ENCODE peak calls at places on chromosomes 2 and 18, in seven cellular contexts. One of them, this sample, is unnamed.
A peak's percentile ranks its signal among the peaks of the same experiment; 100 is the strongest.

GRCh38 chr2:208245746-208246145 is 9.1 kb downstream of the IDH1 start:
- DNase-seq in cardiac muscle cell: no peak
- DNase-seq in upper lobe of right lung: no peak
- DNase-seq in CD4-positive, alpha-beta memory T cell: no peak
- DNase-seq in heart right ventricle: no peak
- DNase-seq in tibial nerve: no peak
- DNase-seq in OCI-LY7: no peak
- DNase-seq in this sample: no peak

GRCh38 chr2:176115883-176116813 is at the start of gene HOXD10:
- DNase-seq in cardiac muscle cell: no peak
- DNase-seq in upper lobe of right lung: no peak
- DNase-seq in CD4-positive, alpha-beta memory T cell: no peak
- DNase-seq in heart right ventricle: no peak
- DNase-seq in tibial nerve: no peak
- DNase-seq in OCI-LY7: no peak
- DNase-seq in this sample: no peak

GRCh38 chr2:75632091-75632704 is 14.4 kb upstream of the MRPL19 start:
- DNase-seq in cardiac muscle cell: no peak
- DNase-seq in upper lobe of right lung: no peak
- DNase-seq in CD4-positive, alpha-beta memory T cell: no peak
- DNase-seq in heart right ventricle: no peak
- DNase-seq in tibial nerve: no peak
- DNase-seq in OCI-LY7: no peak
- DNase-seq in this sample: no peak

GRCh38 chr2:11753452-11753885 is 7.0 kb downstream of the LPIN1 start:
- DNase-seq in cardiac muscle cell: no peak
- DNase-seq in upper lobe of right lung: peak; percentile 74
- DNase-seq in CD4-positive, alpha-beta memory T cell: peak; percentile 67
- DNase-seq in heart right ventricle: no peak
- DNase-seq in tibial nerve: no peak
- DNase-seq in OCI-LY7: peak; percentile 93
- DNase-seq in this sample: peak; percentile 93

GRCh38 chr18:74546751-74547530 is 12.6 kb downstream of the CNDP1 start:
- DNase-seq in cardiac muscle cell: no peak
- DNase-seq in upper lobe of right lung: no peak
- DNase-seq in CD4-positive, alpha-beta memory T cell: no peak
- DNase-seq in heart right ventricle: peak; percentile 75
- DNase-seq in tibial nerve: no peak
- DNase-seq in OCI-LY7: no peak
- DNase-seq in this sample: no peak

GRCh38 chr2:231685349-231686191 is 22.8 kb upstream of the PTMA start:
- DNase-seq in cardiac muscle cell: no peak
- DNase-seq in upper lobe of right lung: no peak
- DNase-seq in CD4-positive, alpha-beta memory T cell: no peak
- DNase-seq in heart right ventricle: no peak
- DNase-seq in tibial nerve: no peak
- DNase-seq in OCI-LY7: peak; percentile 77
- DNase-seq in this sample: no peak

GRCh38 chr2:27020337-27020948 is 12.3 kb upstream of the TMEM214 start:
- DNase-seq in cardiac muscle cell: peak; percentile 35
- DNase-seq in upper lobe of right lung: no peak
- DNase-seq in CD4-positive, alpha-beta memory T cell: no peak
- DNase-seq in heart right ventricle: peak; percentile 65
- DNase-seq in tibial nerve: peak; percentile 50
- DNase-seq in OCI-LY7: no peak
- DNase-seq in this sample: no peak

GRCh38 chr2:100105678-100106054 is 36.7 kb downstream of the AFF3 start:
- DNase-seq in cardiac muscle cell: no peak
- DNase-seq in upper lobe of right lung: no peak
- DNase-seq in CD4-positive, alpha-beta memory T cell: no peak
- DNase-seq in heart right ventricle: no peak
- DNase-seq in tibial nerve: no peak
- DNase-seq in OCI-LY7: no peak
- DNase-seq in this sample: no peak

GRCh38 chr18:79546781-79547272 is 132.8 kb upstream of the CTDP1 start:
- DNase-seq in cardiac muscle cell: no peak
- DNase-seq in upper lobe of right lung: peak; percentile 57
- DNase-seq in CD4-positive, alpha-beta memory T cell: no peak
- DNase-seq in heart right ventricle: no peak
- DNase-seq in tibial nerve: no peak
- DNase-seq in OCI-LY7: no peak
- DNase-seq in this sample: no peak

GRCh38 chr18:34977787-34978532 is 63.3 kb upstream of the MAPRE2 start:
- DNase-seq in cardiac muscle cell: peak; percentile 35
- DNase-seq in upper lobe of right lung: peak; percentile 82
- DNase-seq in CD4-positive, alpha-beta memory T cell: peak; percentile 40
- DNase-seq in heart right ventricle: peak; percentile 19
- DNase-seq in tibial nerve: no peak
- DNase-seq in OCI-LY7: peak; percentile 69
- DNase-seq in this sample: peak; percentile 72

GRCh38 chr18:39635966-39636365 is 2070.4 kb upstream of the CELF4 start:
- DNase-seq in cardiac muscle cell: no peak
- DNase-seq in upper lobe of right lung: no peak
- DNase-seq in CD4-positive, alpha-beta memory T cell: no peak
- DNase-seq in heart right ventricle: no peak
- DNase-seq in tibial nerve: no peak
- DNase-seq in OCI-LY7: no peak
- DNase-seq in this sample: no peak

GRCh38 chr2:140061240-140061639 is 1281.0 kb upstream of the NXPH2 start:
- DNase-seq in cardiac muscle cell: no peak
- DNase-seq in upper lobe of right lung: no peak
- DNase-seq in CD4-positive, alpha-beta memory T cell: no peak
- DNase-seq in heart right ventricle: no peak
- DNase-seq in tibial nerve: no peak
- DNase-seq in OCI-LY7: no peak
- DNase-seq in this sample: no peak

GRCh38 chr18:48763714-48764100 is 187.1 kb downstream of the SMAD7 start:
- DNase-seq in cardiac muscle cell: no peak
- DNase-seq in upper lobe of right lung: no peak
- DNase-seq in CD4-positive, alpha-beta memory T cell: no peak
- DNase-seq in heart right ventricle: no peak
- DNase-seq in tibial nerve: no peak
- DNase-seq in OCI-LY7: no peak
- DNase-seq in this sample: no peak

GRCh38 chr2:8049851-8050571 is 631.8 kb upstream of the ID2 start:
- DNase-seq in cardiac muscle cell: no peak
- DNase-seq in upper lobe of right lung: no peak
- DNase-seq in CD4-positive, alpha-beta memory T cell: no peak
- DNase-seq in heart right ventricle: no peak
- DNase-seq in tibial nerve: no peak
- DNase-seq in OCI-LY7: no peak
- DNase-seq in this sample: no peak

GRCh38 chr2:99706734-99707133 is 216.9 kb upstream of the REV1 start:
- DNase-seq in cardiac muscle cell: no peak
- DNase-seq in upper lobe of right lung: no peak
- DNase-seq in CD4-positive, alpha-beta memory T cell: no peak
- DNase-seq in heart right ventricle: no peak
- DNase-seq in tibial nerve: no peak
- DNase-seq in OCI-LY7: peak; percentile 51
- DNase-seq in this sample: no peak

GRCh38 chr2:7672027-7672684 is 754.9 kb downstream of the RNF144A start:
- DNase-seq in cardiac muscle cell: peak; percentile 30
- DNase-seq in upper lobe of right lung: peak; percentile 78
- DNase-seq in CD4-positive, alpha-beta memory T cell: peak; percentile 43
- DNase-seq in heart right ventricle: no peak
- DNase-seq in tibial nerve: no peak
- DNase-seq in OCI-LY7: peak; percentile 52
- DNase-seq in this sample: peak; percentile 22

GRCh38 chr2:158994920-158995676 is 26.7 kb downstream of the TANC1 start:
- DNase-seq in cardiac muscle cell: peak; percentile 95
- DNase-seq in upper lobe of right lung: no peak
- DNase-seq in CD4-positive, alpha-beta memory T cell: no peak
- DNase-seq in heart right ventricle: peak; percentile 34
- DNase-seq in tibial nerve: no peak
- DNase-seq in OCI-LY7: no peak
- DNase-seq in this sample: peak; percentile 51

GRCh38 chr2:133415210-133415876 is 152.9 kb downstream of the NCKAP5 start:
- DNase-seq in cardiac muscle cell: no peak
- DNase-seq in upper lobe of right lung: no peak
- DNase-seq in CD4-positive, alpha-beta memory T cell: no peak
- DNase-seq in heart right ventricle: peak; percentile 20
- DNase-seq in tibial nerve: no peak
- DNase-seq in OCI-LY7: no peak
- DNase-seq in this sample: no peak

GRCh38 chr2:172993924-172994717 is 81.5 kb upstream of the MAP3K20 start:
- DNase-seq in cardiac muscle cell: no peak
- DNase-seq in upper lobe of right lung: no peak
- DNase-seq in CD4-positive, alpha-beta memory T cell: no peak
- DNase-seq in heart right ventricle: no peak
- DNase-seq in tibial nerve: no peak
- DNase-seq in OCI-LY7: no peak
- DNase-seq in this sample: no peak

GRCh38 chr18:12338382-12338781 is 30.3 kb downstream of the TUBB6 start:
- DNase-seq in cardiac muscle cell: no peak
- DNase-seq in upper lobe of right lung: no peak
- DNase-seq in CD4-positive, alpha-beta memory T cell: no peak
- DNase-seq in heart right ventricle: no peak
- DNase-seq in tibial nerve: no peak
- DNase-seq in OCI-LY7: no peak
- DNase-seq in this sample: no peak
- H3K36me3 ChIP-seq in cardiac muscle cell: peaks cover 29% of the 10 kb centered on the region
- H3K36me3 ChIP-seq in upper lobe of right lung: peaks cover 96% of the 10 kb centered on the region
- H3K36me3 ChIP-seq in CD4-positive, alpha-beta memory T cell: peaks cover 37% of the 10 kb centered on the region
- H3K36me3 ChIP-seq in heart right ventricle: peaks cover 14% of the 10 kb centered on the region
- H3K36me3 ChIP-seq in tibial nerve: peaks cover 98% of the 10 kb centered on the region
- H3K36me3 ChIP-seq in OCI-LY7: peaks cover 87% of the 10 kb centered on the region
- H3K36me3 ChIP-seq in this sample: peaks cover 4% of the 10 kb centered on the region

DNA sequence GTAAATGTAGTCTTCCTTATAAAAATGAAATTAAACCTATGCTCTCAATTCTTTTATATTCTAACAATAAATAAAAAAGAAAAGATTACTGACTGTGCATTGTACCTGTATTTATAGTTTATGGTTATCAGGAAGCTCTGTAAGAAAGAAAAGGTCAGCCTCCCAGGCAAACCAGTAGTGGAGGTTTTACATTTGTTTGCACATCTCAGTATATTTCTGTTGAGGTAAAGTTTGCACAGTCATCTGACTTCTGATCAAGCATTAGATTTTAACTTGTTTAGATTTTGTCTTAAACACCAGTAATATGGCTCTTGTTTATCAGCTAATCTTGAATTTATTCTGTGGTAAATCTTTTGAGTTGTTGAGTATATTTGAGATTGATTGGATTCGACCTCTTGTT is 37.1 kb downstream of the CCNT2 start:
- DNase-seq in cardiac muscle cell: no peak
- DNase-seq in upper lobe of right lung: no peak
- DNase-seq in CD4-positive, alpha-beta memory T cell: no peak
- DNase-seq in heart right ventricle: no peak
- DNase-seq in tibial nerve: no peak
- DNase-seq in OCI-LY7: no peak
- DNase-seq in this sample: no peak
- H3K36me3 ChIP-seq in cardiac muscle cell: peaks cover 50% of the 10 kb centered on the region
- H3K36me3 ChIP-seq in upper lobe of right lung: peaks cover 72% of the 10 kb centered on the region
- H3K36me3 ChIP-seq in CD4-positive, alpha-beta memory T cell: peaks cover 32% of the 10 kb centered on the region
- H3K36me3 ChIP-seq in heart right ventricle: peaks cover 36% of the 10 kb centered on the region
- H3K36me3 ChIP-seq in tibial nerve: peaks cover 64% of the 10 kb centered on the region
- H3K36me3 ChIP-seq in OCI-LY7: peaks cover 84% of the 10 kb centered on the region
- H3K36me3 ChIP-seq in this sample: peaks cover 13% of the 10 kb centered on the region

GRCh38 chr18:76343938-76344569 is 151.0 kb downstream of the ZNF516 start:
- DNase-seq in cardiac muscle cell: no peak
- DNase-seq in upper lobe of right lung: no peak
- DNase-seq in CD4-positive, alpha-beta memory T cell: no peak
- DNase-seq in heart right ventricle: no peak
- DNase-seq in tibial nerve: no peak
- DNase-seq in OCI-LY7: no peak
- DNase-seq in this sample: no peak

GRCh38 chr18:76339246-76339620 is 155.8 kb downstream of the ZNF516 start:
- DNase-seq in cardiac muscle cell: no peak
- DNase-seq in upper lobe of right lung: no peak
- DNase-seq in CD4-positive, alpha-beta memory T cell: no peak
- DNase-seq in heart right ventricle: no peak
- DNase-seq in tibial nerve: no peak
- DNase-seq in OCI-LY7: no peak
- DNase-seq in this sample: no peak

GRCh38 chr18:76338088-76338487 is 157.0 kb downstream of the ZNF516 start:
- DNase-seq in cardiac muscle cell: no peak
- DNase-seq in upper lobe of right lung: no peak
- DNase-seq in CD4-positive, alpha-beta memory T cell: no peak
- DNase-seq in heart right ventricle: no peak
- DNase-seq in tibial nerve: no peak
- DNase-seq in OCI-LY7: no peak
- DNase-seq in this sample: no peak

GRCh38 chr18:76338619-76339245 is 156.3 kb downstream of the ZNF516 start:
- DNase-seq in cardiac muscle cell: no peak
- DNase-seq in upper lobe of right lung: no peak
- DNase-seq in CD4-positive, alpha-beta memory T cell: no peak
- DNase-seq in heart right ventricle: no peak
- DNase-seq in tibial nerve: no peak
- DNase-seq in OCI-LY7: no peak
- DNase-seq in this sample: no peak

DNA sequence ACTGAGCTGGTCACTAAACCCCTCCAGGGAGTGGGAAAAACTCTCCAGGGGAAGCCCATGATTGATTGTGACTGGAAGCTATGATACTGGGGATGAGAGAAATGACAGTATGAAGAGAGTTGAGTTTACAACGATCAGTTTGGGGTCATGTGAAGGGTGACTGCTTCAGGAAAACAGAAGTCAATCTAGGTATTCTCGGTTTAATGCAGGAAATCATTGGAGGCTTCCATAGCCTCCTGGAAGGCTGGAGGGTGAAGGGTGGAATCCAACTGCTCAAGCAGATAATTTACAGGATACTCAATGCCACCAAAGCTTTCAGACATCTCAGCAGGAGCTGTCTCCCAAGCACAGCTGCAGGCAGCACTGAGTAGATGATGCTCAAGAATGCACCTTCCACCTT is 154.6 kb downstream of the ZNF516 start:
- DNase-seq in cardiac muscle cell: no peak
- DNase-seq in upper lobe of right lung: no peak
- DNase-seq in CD4-positive, alpha-beta memory T cell: no peak
- DNase-seq in heart right ventricle: no peak
- DNase-seq in tibial nerve: no peak
- DNase-seq in OCI-LY7: no peak
- DNase-seq in this sample: no peak
- H3K36me3 ChIP-seq in cardiac muscle cell: no peaks in the 10 kb centered on the region
- H3K36me3 ChIP-seq in upper lobe of right lung: no peaks in the 10 kb centered on the region
- H3K36me3 ChIP-seq in CD4-positive, alpha-beta memory T cell: no peaks in the 10 kb centered on the region
- H3K36me3 ChIP-seq in heart right ventricle: no peaks in the 10 kb centered on the region
- H3K36me3 ChIP-seq in tibial nerve: peaks cover 14% of the 10 kb centered on the region
- H3K36me3 ChIP-seq in OCI-LY7: no peaks in the 10 kb centered on the region
- H3K36me3 ChIP-seq in this sample: no peaks in the 10 kb centered on the region

DNA sequence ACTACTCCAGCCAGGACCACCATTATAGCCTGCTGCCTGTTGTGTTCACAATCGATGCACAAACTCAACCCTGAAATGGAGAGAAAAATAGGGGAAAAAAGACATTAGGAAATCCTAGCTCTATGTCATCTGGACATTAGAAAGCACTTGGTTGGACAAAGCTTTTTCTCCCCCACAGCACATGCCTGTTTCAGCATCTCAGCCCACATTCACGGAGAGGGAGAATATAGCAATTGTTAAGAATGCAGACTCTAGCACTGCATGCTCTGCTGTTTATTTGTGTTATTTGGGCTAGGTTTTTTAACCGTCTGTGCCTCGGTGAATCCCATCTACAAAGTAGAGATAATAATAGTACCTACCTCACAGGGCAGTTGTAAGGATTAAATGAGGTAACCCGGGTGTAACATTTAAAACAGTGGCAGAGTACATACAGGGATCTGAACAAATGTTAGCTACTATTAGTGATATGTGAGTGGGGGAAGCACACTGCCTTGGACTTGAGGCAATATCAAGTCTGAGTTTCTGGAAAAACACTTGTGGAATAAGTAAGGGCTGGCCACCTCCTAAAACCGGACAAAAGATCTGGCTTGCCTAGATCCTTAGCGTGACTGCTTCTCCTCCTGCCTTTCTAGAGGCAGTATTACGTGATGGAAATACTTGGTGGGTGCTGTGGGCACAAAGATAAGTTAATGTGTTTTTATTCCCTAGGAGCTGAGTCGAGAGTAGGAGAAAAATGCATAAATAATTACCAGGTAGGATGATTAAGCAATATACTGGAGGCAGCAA is 1.1 kb upstream of the PPP1CB start:
- DNase-seq in cardiac muscle cell: peak; percentile 8
- DNase-seq in upper lobe of right lung: no peak
- DNase-seq in CD4-positive, alpha-beta memory T cell: no peak
- DNase-seq in heart right ventricle: peak; percentile 13
- DNase-seq in tibial nerve: no peak
- DNase-seq in OCI-LY7: peak; percentile 39
- DNase-seq in this sample: peak; percentile 35
- H3K36me3 ChIP-seq in cardiac muscle cell: no peaks in the 10 kb centered on the region
- H3K36me3 ChIP-seq in upper lobe of right lung: no peaks in the 10 kb centered on the region
- H3K36me3 ChIP-seq in CD4-positive, alpha-beta memory T cell: no peaks in the 10 kb centered on the region
- H3K36me3 ChIP-seq in heart right ventricle: no peaks in the 10 kb centered on the region
- H3K36me3 ChIP-seq in tibial nerve: no peaks in the 10 kb centered on the region
- H3K36me3 ChIP-seq in OCI-LY7: peaks cover 11% of the 10 kb centered on the region
- H3K36me3 ChIP-seq in this sample: no peaks in the 10 kb centered on the region